ENCODE peak calls at places on chromosomes 4 and X, in six cellular contexts. X, F, P, R, B and A are unnamed samples.
A peak's percentile ranks its signal among the peaks of the same experiment; 100 is the strongest.

GRCh38 chr4:143286733-143287570 is 49.7 kb upstream of the GAB1 start:
- DNase-seq in X (no peak), R (no peak), P (no peak), B (peak; percentile 78), F (no peak), A (no peak)

GRCh38 chr4:73916172-73916925 is 47.2 kb downstream of the CXCL1 start:
- DNase-seq in B (no peak), X (no peak), F (no peak), R (no peak), P (no peak), A (no peak)

GRCh38 chrX:49876750-49877149 is 2.5 kb upstream of the USP27X start:
- DNase-seq in R (no peak), X (no peak), F (no peak), P (peak; percentile 43), B (peak; percentile 16), A (no peak)

GRCh38 chrX:108945883-108946523 is 209.6 kb upstream of the IRS4 start:
- DNase-seq in X (no peak), F (no peak), P (no peak), B (peak; percentile 35), R (no peak), A (no peak)

GRCh38 chrX:107849747-107850478 is 24.2 kb downstream of the MID2 start:
- DNase-seq in R (no peak), B (peak; percentile 3), P (no peak), F (no peak), X (no peak), A (no peak)

GRCh38 chr4:80446664-80447063 is 111.1 kb downstream of the CFAP299 start:
- DNase-seq in P (no peak), B (peak; percentile 57), F (no peak), R (no peak), X (no peak), A (no peak)

GRCh38 chrX:9465380-9466114 is 689 bp downstream of the TBL1X start:
- DNase-seq in B (peak; percentile 7), F (no peak), R (peak; percentile 2), X (peak; percentile 55), P (peak; percentile 12), A (no peak)

GRCh38 chr4:113636877-113637276 is 124.7 kb downstream of the CAMK2D start:
- DNase-seq in F (no peak), B (peak; percentile 53), P (no peak), R (peak; percentile 2), X (no peak), A (no peak)

GRCh38 chr4:89298788-89299152 is 8.8 kb downstream of the GPRIN3 start:
- DNase-seq in R (no peak), X (no peak), B (peak; percentile 28), P (no peak), F (no peak), A (no peak)

GRCh38 chr4:105025263-105026017 is 121.2 kb upstream of the TET2 start:
- DNase-seq in F (no peak), P (no peak), X (no peak), R (no peak), B (no peak), A (no peak)

GRCh38 chr4:147339116-147339515 is 141.8 kb upstream of the EDNRA start:
- DNase-seq in F (no peak), X (no peak), P (no peak), R (no peak), B (no peak), A (no peak)

GRCh38 chrX:15274946-15275345 is 5.1 kb upstream of the ASB9 start:
- DNase-seq in B (no peak), F (no peak), X (no peak), R (no peak), P (no peak), A (no peak)

GRCh38 chrX:11532291-11533075 is 133.2 kb downstream of the ARHGAP6 start:
- DNase-seq in B (no peak), F (no peak), R (no peak), X (no peak), P (no peak), A (no peak)

GRCh38 chr4:98046665-98047064 is 96.6 kb downstream of the STPG2 start:
- DNase-seq in B (peak; percentile 2), X (no peak), F (no peak), P (no peak), R (no peak), A (no peak)

DNA sequence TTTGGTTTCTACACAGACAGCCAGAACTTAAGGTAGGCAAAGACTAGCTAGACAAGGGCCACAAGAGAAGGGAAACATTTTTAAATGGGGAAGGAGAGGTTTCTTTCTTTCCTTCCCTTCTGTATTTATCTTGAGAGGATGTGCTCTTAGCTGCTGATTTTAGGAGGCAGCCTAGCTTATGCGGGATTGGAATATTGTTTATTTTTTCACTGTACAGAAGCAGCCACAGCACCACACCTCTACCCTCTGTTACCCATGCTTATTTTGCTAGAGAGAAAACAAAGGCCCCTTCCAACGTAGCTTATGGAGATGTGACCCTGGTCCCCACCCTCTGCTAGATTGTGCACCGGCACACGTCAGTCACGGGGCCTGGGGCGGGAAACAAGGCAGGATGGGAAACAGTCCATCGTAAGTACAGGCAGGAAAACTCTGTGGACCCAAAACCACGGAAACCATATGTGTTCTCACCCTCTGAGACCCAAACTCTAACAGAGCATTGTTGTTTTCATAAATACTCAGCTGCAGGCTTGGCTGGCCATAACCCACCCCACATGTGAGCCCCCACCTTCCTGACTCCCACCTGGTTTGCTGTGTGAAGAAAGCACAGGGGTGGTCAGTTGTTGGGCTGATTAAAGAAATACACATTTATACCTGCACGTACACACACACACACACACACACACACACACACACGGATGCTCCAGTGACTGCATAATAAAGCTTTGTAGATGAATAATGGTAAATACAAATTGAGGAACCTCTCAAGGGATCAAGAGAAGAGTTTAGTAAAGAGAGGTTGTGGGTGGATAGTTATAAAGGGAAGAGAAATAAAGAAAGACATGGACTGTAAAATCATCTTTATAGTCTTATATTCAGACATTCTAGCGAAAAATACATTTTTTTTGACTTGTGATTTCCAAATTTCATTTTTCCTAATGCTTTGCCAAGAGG is 143.9 kb downstream of the MGST2 start:
- DNase-seq in X (no peak), B (no peak), P (no peak), F (no peak), R (no peak), A (no peak)
- H3K27ac ChIP-seq in X (no peak overlapping the region), B (no peak overlapping the region), P (no peak overlapping the region), F (no peak overlapping the region), R (no peak overlapping the region), A (no peak overlapping the region)

GRCh38 chr4:57193996-57194675 is 84.0 kb upstream of the IGFBP7 start:
- DNase-seq in F (no peak), B (no peak), P (no peak), R (no peak), X (no peak), A (no peak)

GRCh38 chr4:57191523-57192034 is 81.4 kb upstream of the IGFBP7 start:
- DNase-seq in P (no peak), B (no peak), R (no peak), F (no peak), X (no peak), A (no peak)

GRCh38 chr4:57193164-57193810 is 83.1 kb upstream of the IGFBP7 start:
- DNase-seq in P (no peak), B (no peak), F (no peak), R (no peak), X (no peak), A (no peak)

GRCh38 chr4:57187241-57187640 is 77.1 kb upstream of the IGFBP7 start:
- DNase-seq in X (no peak), F (no peak), B (peak; percentile 87), R (no peak), P (no peak), A (no peak)

DNA sequence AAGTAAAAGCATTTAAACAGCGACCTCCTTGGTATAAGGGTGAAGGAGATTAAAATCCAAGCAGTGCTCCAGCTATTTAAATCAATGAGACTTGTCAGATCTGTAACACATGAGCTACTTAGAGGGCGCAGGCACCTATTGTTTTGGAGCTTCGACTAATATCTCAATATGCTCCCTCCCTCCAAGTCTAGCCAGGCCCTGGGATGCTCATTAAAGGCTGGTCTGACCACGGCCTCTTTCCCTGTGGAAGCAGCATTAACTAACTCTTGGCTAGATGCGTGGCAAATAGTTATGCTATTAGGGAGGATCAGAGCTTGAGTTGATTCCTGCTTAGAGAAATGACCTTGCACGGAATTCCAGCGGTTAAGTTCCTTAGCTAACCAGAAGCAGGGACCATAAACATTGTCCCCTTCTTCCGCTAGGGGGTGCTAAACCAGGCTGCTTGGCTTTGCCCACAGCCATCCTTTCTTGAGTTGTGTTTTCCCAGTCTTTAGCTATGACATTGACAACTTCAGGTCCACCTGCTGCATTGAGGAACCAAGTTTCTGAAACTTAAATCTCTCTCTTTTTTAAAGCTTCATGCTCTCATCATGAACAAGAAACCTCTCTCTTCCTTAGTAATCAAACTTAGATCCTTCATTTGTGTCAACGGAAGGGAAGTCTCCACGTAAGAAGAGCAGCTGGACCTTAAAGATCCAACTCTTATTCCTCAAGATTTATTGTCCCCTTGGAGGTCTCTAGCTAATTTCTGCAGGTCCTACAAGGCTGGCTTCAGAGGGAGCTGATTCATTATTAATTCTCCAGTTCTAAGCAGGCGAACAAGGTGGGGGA is 80.7 kb upstream of the IGFBP7 start:
- DNase-seq in F (no peak), B (peak; percentile 11), P (peak; percentile 5), R (no peak), X (no peak), A (peak; percentile 15)
- H3K27ac ChIP-seq in F (no peak overlapping the region), B (no peak overlapping the region), P (no peak overlapping the region), R (no peak overlapping the region), X (no peak overlapping the region), A (no peak overlapping the region)

GRCh38 chrX:65702956-65703355 is 35.5 kb downstream of the MSN start:
- DNase-seq in P (no peak), B (no peak), F (no peak), R (no peak), X (no peak), A (no peak)
- H3K27ac ChIP-seq in P (no peak overlapping the region), B (no peak overlapping the region), F (peak overlapping the region; percentile 14), R (no peak overlapping the region), X (no peak overlapping the region), A (no peak overlapping the region)

DNA sequence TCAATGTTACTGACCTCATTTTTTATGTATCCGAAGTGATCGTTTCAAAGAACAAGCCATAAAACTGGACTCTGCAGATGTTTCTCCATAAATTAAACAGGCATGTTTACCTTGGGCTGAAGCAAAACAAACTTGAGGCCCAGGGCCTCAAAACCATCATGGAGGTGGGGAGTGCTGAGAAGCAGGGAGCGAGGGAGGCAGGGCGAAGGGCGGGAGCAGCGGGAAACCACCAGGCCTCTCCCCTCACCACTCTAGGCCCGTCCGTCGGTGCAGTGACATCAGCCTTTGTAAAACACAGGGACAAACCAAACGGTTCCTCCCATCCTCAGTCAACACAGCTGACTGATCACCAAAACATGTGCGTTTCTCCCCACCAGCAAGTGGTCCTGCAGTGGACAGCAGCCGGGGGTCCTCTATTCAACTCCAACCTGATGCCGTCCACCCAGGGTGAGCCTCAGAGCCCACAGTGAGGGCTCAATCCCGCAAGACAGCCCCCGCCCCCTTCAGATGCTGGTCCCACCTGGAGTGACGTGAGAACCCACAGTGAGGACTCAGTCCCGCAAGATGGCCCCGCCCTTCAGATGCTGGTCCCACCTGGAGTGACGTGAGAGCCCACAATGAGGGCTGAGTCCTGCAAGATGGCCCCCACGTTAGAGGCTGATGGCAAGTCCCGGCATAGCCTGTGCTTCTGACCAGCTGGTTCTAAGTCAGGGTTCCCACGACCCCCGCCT is 103.0 kb upstream of the LRPAP1 start:
- DNase-seq in B (no peak), F (no peak), R (no peak), P (no peak), X (peak; percentile 27), A (no peak)
- H3K27ac ChIP-seq in B (no peak overlapping the region), F (no peak overlapping the region), R (no peak overlapping the region), P (no peak overlapping the region), X (no peak overlapping the region), A (no peak overlapping the region)

GRCh38 chrX:130125090-130125489 is 14.8 kb upstream of the ELF4 start:
- DNase-seq in P (no peak), B (peak; percentile 92), F (no peak), R (no peak), X (peak; percentile 71), A (no peak)
- H3K27ac ChIP-seq in P (no peak overlapping the region), B (peak overlapping the region; percentile 80), F (peak overlapping the region; percentile 69), R (no peak overlapping the region), X (peak overlapping the region; percentile 65), A (no peak overlapping the region)

GRCh38 chrX:98077440-98077839 is 1193.7 kb downstream of the RPA4 start:
- DNase-seq in R (no peak), P (no peak), F (no peak), X (no peak), B (no peak), A (no peak)
- H3K27ac ChIP-seq in R (no peak overlapping the region), P (no peak overlapping the region), F (no peak overlapping the region), X (no peak overlapping the region), B (no peak overlapping the region), A (no peak overlapping the region)